ENCODE peak calls at places on chromosomes 6 and 20, in seven cellular contexts. G, H, Q, P, V, I and R are unnamed samples.

GRCh38 chr6:135114355-135115145 is 59.9 kb upstream of the HBS1L start:
- DNase-seq in G (no peak), H (no peak), Q (no peak), P (no peak), V (no peak), I (no peak), R (no peak)

GRCh38 chr6:122995930-122996796 is at the start of gene CLVS2:
- DNase-seq in G (peak; percentile 20), H (no peak), Q (peak; percentile 33), P (peak; percentile 37), V (no peak), I (no peak), R (peak; percentile 49)

GRCh38 chr6:45421700-45422540 is 44.2 kb upstream of the SUPT3H start:
- DNase-seq in G (peak; percentile 81), H (peak; percentile 16), Q (no peak), P (peak; percentile 70), V (no peak), I (peak; percentile 67), R (peak; percentile 82)

GRCh38 chr6:20092071-20092566 is 120.2 kb downstream of the MBOAT1 start:
- DNase-seq in G (peak; percentile 69), H (peak; percentile 57), Q (no peak), P (peak; percentile 46), V (peak; percentile 57), I (peak; percentile 59), R (peak; percentile 52)

GRCh38 chr6:44076366-44077200 is 50.7 kb downstream of the MRPL14 start:
- DNase-seq in G (no peak), H (no peak), Q (no peak), P (peak; percentile 81), V (no peak), I (no peak), R (peak; percentile 51)

GRCh38 chr6:328184-328670 is 35.9 kb downstream of the DUSP22 start:
- DNase-seq in G (peak; percentile 88), H (no peak), Q (no peak), P (peak; percentile 56), V (no peak), I (peak; percentile 92), R (peak; percentile 96)

GRCh38 chr6:146850238-146850896 is 251.6 kb downstream of the ADGB start:
- DNase-seq in G (peak; percentile 58), H (no peak), Q (no peak), P (no peak), V (no peak), I (peak; percentile 93), R (peak; percentile 83)

GRCh38 chr6:35392773-35393672 is 50.7 kb downstream of the PPARD start:
- DNase-seq in G (no peak), H (peak; percentile 28), Q (no peak), P (no peak), V (no peak), I (no peak), R (peak; percentile 21)

GRCh38 chr6:2196079-2196679 is 49.2 kb downstream of the GMDS start:
- DNase-seq in G (peak; percentile 73), H (peak; percentile 40), Q (no peak), P (peak; percentile 74), V (peak; percentile 19), I (peak; percentile 61), R (peak; percentile 70)

GRCh38 chr6:149032599-149033405 is 284.7 kb upstream of the TAB2 start:
- DNase-seq in G (peak; percentile 86), H (peak; percentile 98), Q (no peak), P (no peak), V (no peak), I (peak; percentile 84), R (peak; percentile 93)

GRCh38 chr20:2234788-2235187 is 61.0 kb upstream of the TGM3 start:
- DNase-seq in G (no peak), H (no peak), Q (peak; percentile 25), P (no peak), V (no peak), I (no peak), R (no peak)

GRCh38 chr20:38859070-38859690 is 53.7 kb downstream of the PPP1R16B start:
- DNase-seq in G (no peak), H (no peak), Q (no peak), P (no peak), V (no peak), I (no peak), R (no peak)

GRCh38 chr6:26328265-26328844 is 36.6 kb upstream of the BTN3A2 start:
- DNase-seq in G (no peak), H (no peak), Q (no peak), P (no peak), V (no peak), I (no peak), R (no peak)

GRCh38 chr20:46206025-46206424 is 87.9 kb downstream of the CD40 start:
- DNase-seq in G (peak; percentile 23), H (no peak), Q (no peak), P (no peak), V (no peak), I (peak; percentile 28), R (peak; percentile 62)

GRCh38 chr6:42970859-42971612 is 7.9 kb downstream of the PEX6 start:
- DNase-seq in G (no peak), H (peak; percentile 32), Q (no peak), P (no peak), V (no peak), I (peak; percentile 34), R (peak; percentile 50)

GRCh38 chr6:25138024-25138696 is 141.0 kb upstream of the CARMIL1 start:
- DNase-seq in G (peak; percentile 85), H (no peak), Q (no peak), P (peak; percentile 18), V (no peak), I (peak; percentile 62), R (peak; percentile 88)

GRCh38 chr20:37401930-37402675 is 56.2 kb downstream of the SRC start:
- DNase-seq in G (no peak), H (no peak), Q (no peak), P (no peak), V (no peak), I (no peak), R (no peak)

GRCh38 chr6:1624848-1625341 is 15.2 kb downstream of the FOXC1 start:
- DNase-seq in G (peak; percentile 37), H (no peak), Q (no peak), P (peak; percentile 42), V (no peak), I (peak; percentile 62), R (peak; percentile 81)

GRCh38 chr6:12103158-12103557 is 91.0 kb downstream of the HIVEP1 start:
- DNase-seq in G (no peak), H (no peak), Q (no peak), P (no peak), V (no peak), I (no peak), R (no peak)

GRCh38 chr20:4459081-4459480 is 262.6 kb upstream of the PRND start:
- DNase-seq in G (no peak), H (no peak), Q (no peak), P (no peak), V (no peak), I (no peak), R (no peak)

GRCh38 chr6:143357152-143357551 is 93.3 kb downstream of the ADAT2 start:
- DNase-seq in G (no peak), H (no peak), Q (no peak), P (no peak), V (no peak), I (no peak), R (no peak)

GRCh38 chr6:151900897-151901485 is 93.5 kb downstream of the ESR1 start:
- DNase-seq in G (no peak), H (peak; percentile 5), Q (no peak), P (no peak), V (no peak), I (no peak), R (no peak)

GRCh38 chr20:35129647-35130069 is 17.5 kb downstream of the EDEM2 start:
- DNase-seq in G (peak; percentile 47), H (peak; percentile 75), Q (no peak), P (no peak), V (no peak), I (peak; percentile 71), R (peak; percentile 49)

GRCh38 chr6:42030585-42031506 is 19.5 kb upstream of the TAF8 start:
- DNase-seq in G (peak; percentile 53), H (no peak), Q (no peak), P (peak; percentile 73), V (no peak), I (no peak), R (no peak)

GRCh38 chr6:84492246-84493135 is 265.0 kb upstream of the CEP162 start:
- DNase-seq in G (peak; percentile 39), H (no peak), Q (no peak), P (peak; percentile 5), V (no peak), I (no peak), R (no peak)

GRCh38 chr20:63547484-63548480 is at the start of gene SRMS:
- DNase-seq in G (no peak), H (no peak), Q (no peak), P (no peak), V (no peak), I (no peak), R (no peak)

GRCh38 chr6:163485388-163485851 is 70.9 kb downstream of the QKI start:
- DNase-seq in G (peak; percentile 19), H (no peak), Q (no peak), P (no peak), V (no peak), I (peak; percentile 2), R (no peak)

GRCh38 chr20:56859751-56860366 is 230.8 kb downstream of the TFAP2C start:
- DNase-seq in G (no peak), H (no peak), Q (no peak), P (peak; percentile 30), V (no peak), I (no peak), R (no peak)

GRCh38 chr20:54980321-54980960 is 505.0 kb downstream of the DOK5 start:
- DNase-seq in G (no peak), H (no peak), Q (no peak), P (peak; percentile 35), V (no peak), I (no peak), R (no peak)

GRCh38 chr20:58438970-58439808 is 50.2 kb downstream of the VAPB start:
- DNase-seq in G (no peak), H (no peak), Q (no peak), P (no peak), V (no peak), I (no peak), R (no peak)
- H4K20me1 ChIP-seq in G (no peaks in the 10 kb centered on the region), H (peaks cover 9% of the 10 kb centered on the region), Q (no peaks in the 10 kb centered on the region), P (no peaks in the 10 kb centered on the region), V (no peaks in the 10 kb centered on the region), I (peaks cover 38% of the 10 kb centered on the region), R (peaks cover 2% of the 10 kb centered on the region)

DNA sequence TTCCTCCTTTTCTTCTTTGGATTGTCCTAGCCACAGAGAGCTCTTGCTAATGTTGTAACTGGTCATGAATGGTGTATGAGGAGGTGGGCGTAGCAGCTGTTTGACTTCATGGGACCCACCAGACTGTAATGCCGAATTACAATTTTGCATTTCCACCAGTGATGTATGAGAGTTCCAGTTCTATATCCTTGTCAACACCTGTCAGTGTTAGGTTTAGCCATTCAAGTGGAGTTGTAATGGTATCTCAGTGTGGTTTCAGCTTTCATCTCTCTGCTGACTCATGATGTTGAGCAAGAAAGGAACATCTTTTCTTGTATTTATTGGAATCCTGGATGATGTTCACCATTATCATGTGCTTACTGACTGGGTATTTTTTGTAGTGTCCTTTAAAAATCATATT is 5.1 kb downstream of the IGF2R start:
- DNase-seq in G (peak; percentile 70), H (peak; percentile 64), Q (no peak), P (no peak), V (no peak), I (peak; percentile 89), R (peak; percentile 79)
- H4K20me1 ChIP-seq in G (peaks cover 5% of the 10 kb centered on the region), H (peaks cover 65% of the 10 kb centered on the region), Q (peaks cover 33% of the 10 kb centered on the region), P (peaks cover 87% of the 10 kb centered on the region), V (no peaks in the 10 kb centered on the region), I (peaks cover 75% of the 10 kb centered on the region), R (peaks cover 13% of the 10 kb centered on the region)

GRCh38 chr6:53347921-53348435 is 772 bp downstream of the ELOVL5 start:
- DNase-seq in G (peak; percentile 57), H (peak; percentile 54), Q (no peak), P (peak; percentile 81), V (no peak), I (peak; percentile 52), R (peak; percentile 84)
- H4K20me1 ChIP-seq in G (no peaks in the 10 kb centered on the region), H (peaks cover 22% of the 10 kb centered on the region), Q (peaks cover 30% of the 10 kb centered on the region), P (peaks cover 48% of the 10 kb centered on the region), V (peaks cover 3% of the 10 kb centered on the region), I (peaks cover 34% of the 10 kb centered on the region), R (no peaks in the 10 kb centered on the region)

GRCh38 chr6:119030759-119031158 is 47.7 kb downstream of the FAM184A start:
- DNase-seq in G (no peak), H (no peak), Q (no peak), P (no peak), V (no peak), I (no peak), R (no peak)
- H4K20me1 ChIP-seq in G (no peaks in the 10 kb centered on the region), H (no peaks in the 10 kb centered on the region), Q (no peaks in the 10 kb centered on the region), P (no peaks in the 10 kb centered on the region), V (no peaks in the 10 kb centered on the region), I (no peaks in the 10 kb centered on the region), R (no peaks in the 10 kb centered on the region)